ENCODE peak calls at places on chromosomes 1 and 21, in six cellular contexts. E, D, C, W, L and J are unnamed samples.

GRCh38 chr1:38285807-38286530 is 239.4 kb upstream of the POU3F1 start:
- DNase-seq in W (no peak), C (no peak), L (no peak), D (no peak), E (no peak), J (peak)

GRCh38 chr1:14567056-14567455 is 31.4 kb upstream of the KAZN start:
- DNase-seq in D (peak), W (peak), E (no peak), L (no peak), C (no peak), J (no peak)

GRCh38 chr1:22754106-22754768 is 43.6 kb downstream of the EPHB2 start:
- DNase-seq in L (no peak), E (no peak), C (no peak), D (no peak), W (no peak), J (no peak)

GRCh38 chr1:214549604-214550338 is 1.6 kb downstream of the PTPN14 start:
- DNase-seq in C (peak), D (no peak), W (peak), E (no peak), L (no peak), J (no peak)

GRCh38 chr21:18155508-18156193 is 89.0 kb upstream of the CHODL start:
- DNase-seq in D (no peak), C (no peak), E (peak), L (no peak), W (no peak), J (peak)

GRCh38 chr1:193479187-193479586 is 292.8 kb upstream of the B3GALT2 start:
- DNase-seq in C (no peak), L (no peak), W (no peak), E (no peak), D (no peak), J (no peak)

GRCh38 chr1:43049487-43049886 is 90.8 kb upstream of the SLC2A1 start:
- DNase-seq in W (peak), D (no peak), L (no peak), C (no peak), E (no peak), J (no peak)

GRCh38 chr1:204258213-204259115 is 44.7 kb upstream of the GOLT1A start:
- DNase-seq in C (peak), E (peak), D (peak), L (peak), W (peak), J (peak)

GRCh38 chr1:70033266-70033873 is 172.0 kb downstream of the LRRC40 start:
- DNase-seq in L (no peak), C (no peak), W (no peak), D (no peak), E (no peak), J (no peak)

GRCh38 chr1:15249032-15249601 is 2.1 kb downstream of the FHAD1 start:
- DNase-seq in E (no peak), L (no peak), D (no peak), C (no peak), W (no peak), J (no peak)

GRCh38 chr1:107782192-107782845 is 182.7 kb downstream of the VAV3 start:
- DNase-seq in L (peak), D (peak), E (no peak), W (peak), C (peak), J (no peak)

GRCh38 chr21:38400195-38400695 is 98.0 kb downstream of the ERG start:
- DNase-seq in D (no peak), W (no peak), C (no peak), L (no peak), E (no peak), J (no peak)

GRCh38 chr1:38028105-38028591 is 15.6 kb downstream of the UTP11 start:
- DNase-seq in D (no peak), C (no peak), E (no peak), W (peak), L (no peak), J (no peak)

GRCh38 chr1:204493882-204494280 is 724 bp downstream of the PIK3C2B start:
- DNase-seq in L (peak), W (no peak), E (no peak), D (peak), C (peak), J (no peak)

GRCh38 chr1:201624741-201625646 is 86.1 kb downstream of the NAV1 start:
- DNase-seq in L (no peak), E (no peak), D (no peak), W (peak), C (peak), J (no peak)

GRCh38 chr1:60848583-60849188 is 233.7 kb upstream of the NFIA start:
- DNase-seq in D (no peak), E (no peak), L (no peak), W (peak), C (peak), J (peak)

GRCh38 chr1:48878191-48878940 is 101.7 kb upstream of the BEND5 start:
- DNase-seq in W (peak), E (peak), D (peak), C (no peak), L (no peak), J (no peak)

GRCh38 chr1:162222735-162223134 is 153.2 kb downstream of the NOS1AP start:
- DNase-seq in D (no peak), L (no peak), E (no peak), W (no peak), C (no peak), J (no peak)

GRCh38 chr1:35401072-35401471 is 132.6 kb downstream of the ZMYM4 start:
- DNase-seq in L (no peak), D (no peak), C (no peak), W (no peak), E (no peak), J (no peak)

GRCh38 chr1:46302091-46303037 is 1.1 kb downstream of the LRRC41 start:
- DNase-seq in L (peak), C (peak), D (peak), W (peak), E (no peak), J (no peak)

GRCh38 chr1:245091818-245092637 is 62.8 kb upstream of the KIF26B start:
- DNase-seq in D (peak), W (peak), C (peak), L (no peak), E (peak), J (no peak)

GRCh38 chr1:240004086-240004749 is 87.5 kb upstream of the FMN2 start:
- DNase-seq in C (peak), E (no peak), D (peak), L (no peak), W (peak), J (no peak)

GRCh38 chr1:169044296-169044695 is 62.2 kb upstream of the ATP1B1 start:
- DNase-seq in C (no peak), D (no peak), E (no peak), L (no peak), W (no peak), J (no peak)

GRCh38 chr1:244164563-244164890 is 113.4 kb downstream of the ZBTB18 start:
- DNase-seq in L (no peak), W (no peak), D (no peak), C (no peak), E (no peak), J (no peak)